ENCODE peak calls at places on chromosomes 5 and 9, in four cellular contexts. One of them, this sample, is unnamed.

GRCh38 chr5:82662340-82662739 is 384.2 kb upstream of the RPS23 start:
- DNase-seq in fibroblast of villous mesenchyme: peak
- DNase-seq in ovary: no peak
- DNase-seq in prostate gland: no peak
- DNase-seq in this sample: no peak

GRCh38 chr9:83034587-83034986 is 28.4 kb downstream of the RASEF start:
- DNase-seq in fibroblast of villous mesenchyme: peak
- DNase-seq in ovary: no peak
- DNase-seq in prostate gland: no peak
- DNase-seq in this sample: no peak

GRCh38 chr9:115263731-115264130 is 145.8 kb upstream of the TNC start:
- DNase-seq in fibroblast of villous mesenchyme: peak
- DNase-seq in ovary: no peak
- DNase-seq in prostate gland: no peak
- DNase-seq in this sample: no peak

GRCh38 chr5:82348749-82349148 is 70.6 kb upstream of the RPS23 start:
- DNase-seq in fibroblast of villous mesenchyme: no peak
- DNase-seq in ovary: no peak
- DNase-seq in prostate gland: no peak
- DNase-seq in this sample: no peak

GRCh38 chr5:86155763-86156162 is 462.0 kb upstream of the COX7C start:
- DNase-seq in fibroblast of villous mesenchyme: no peak
- DNase-seq in ovary: no peak
- DNase-seq in prostate gland: no peak
- DNase-seq in this sample: no peak

GRCh38 chr9:33750307-33750838 is 45.0 kb upstream of the PRSS3 start:
- DNase-seq in fibroblast of villous mesenchyme: no peak
- DNase-seq in ovary: no peak
- DNase-seq in prostate gland: no peak
- DNase-seq in this sample: no peak

GRCh38 chr9:121233906-121234901 is 32.5 kb upstream of the RAB14 start:
- DNase-seq in fibroblast of villous mesenchyme: peak
- DNase-seq in ovary: no peak
- DNase-seq in prostate gland: no peak
- DNase-seq in this sample: no peak

GRCh38 chr9:137482094-137482781 is 23.1 kb upstream of the NSMF start:
- DNase-seq in fibroblast of villous mesenchyme: peak
- DNase-seq in ovary: peak
- DNase-seq in prostate gland: peak
- DNase-seq in this sample: no peak

GRCh38 chr5:73706963-73707362 is 81.0 kb downstream of the ARHGEF28 start:
- DNase-seq in fibroblast of villous mesenchyme: no peak
- DNase-seq in ovary: no peak
- DNase-seq in prostate gland: no peak
- DNase-seq in this sample: no peak

GRCh38 chr9:127942152-127943010 is 4.7 kb upstream of the DPM2 start:
- DNase-seq in fibroblast of villous mesenchyme: peak
- DNase-seq in ovary: peak
- DNase-seq in prostate gland: peak
- DNase-seq in this sample: peak

GRCh38 chr9:127300886-127301447 is 36.4 kb downstream of the GARNL3 start:
- DNase-seq in fibroblast of villous mesenchyme: no peak
- DNase-seq in ovary: no peak
- DNase-seq in prostate gland: no peak
- DNase-seq in this sample: no peak

GRCh38 chr9:127021664-127022337 is 100.6 kb downstream of the ANGPTL2 start:
- DNase-seq in fibroblast of villous mesenchyme: peak
- DNase-seq in ovary: peak
- DNase-seq in prostate gland: peak
- DNase-seq in this sample: no peak

GRCh38 chr5:181261320-181262085 is 560 bp upstream of the TRIM52 start:
- DNase-seq in fibroblast of villous mesenchyme: peak
- DNase-seq in ovary: peak
- DNase-seq in prostate gland: peak
- DNase-seq in this sample: peak

GRCh38 chr9:109705515-109705914 is 74.5 kb upstream of the PALM2AKAP2 start:
- DNase-seq in fibroblast of villous mesenchyme: peak
- DNase-seq in ovary: no peak
- DNase-seq in prostate gland: no peak
- DNase-seq in this sample: no peak

GRCh38 chr5:11075010-11075860 is 314.2 kb upstream of the DAP start:
- DNase-seq in fibroblast of villous mesenchyme: no peak
- DNase-seq in ovary: no peak
- DNase-seq in prostate gland: no peak
- DNase-seq in this sample: no peak

GRCh38 chr9:93286252-93287188 is 102.6 kb downstream of the WNK2 start:
- DNase-seq in fibroblast of villous mesenchyme: no peak
- DNase-seq in ovary: no peak
- DNase-seq in prostate gland: no peak
- DNase-seq in this sample: no peak

GRCh38 chr5:115978779-115979178 is 16.5 kb downstream of the LVRN start:
- DNase-seq in fibroblast of villous mesenchyme: no peak
- DNase-seq in ovary: no peak
- DNase-seq in prostate gland: no peak
- DNase-seq in this sample: no peak

GRCh38 chr9:36993933-36994764 is 39.9 kb downstream of the PAX5 start:
- DNase-seq in fibroblast of villous mesenchyme: no peak
- DNase-seq in ovary: no peak
- DNase-seq in prostate gland: no peak
- DNase-seq in this sample: no peak

GRCh38 chr5:39253211-39253610 is 33.8 kb upstream of the FYB1 start:
- DNase-seq in fibroblast of villous mesenchyme: peak
- DNase-seq in ovary: no peak
- DNase-seq in prostate gland: no peak
- DNase-seq in this sample: no peak

GRCh38 chr5:93307557-93307956 is 273.5 kb downstream of the NR2F1-AS1 start:
- DNase-seq in fibroblast of villous mesenchyme: peak
- DNase-seq in ovary: no peak
- DNase-seq in prostate gland: no peak
- DNase-seq in this sample: no peak

GRCh38 chr9:109213300-109214121 is 46.5 kb upstream of the FRRS1L start:
- DNase-seq in fibroblast of villous mesenchyme: no peak
- DNase-seq in ovary: peak
- DNase-seq in prostate gland: peak
- DNase-seq in this sample: no peak

GRCh38 chr5:172901012-172901780 is 58.0 kb upstream of the RPL26L1 start:
- DNase-seq in fibroblast of villous mesenchyme: peak
- DNase-seq in ovary: peak
- DNase-seq in prostate gland: no peak
- DNase-seq in this sample: no peak

GRCh38 chr5:163185315-163185714 is 252.1 kb upstream of the CCNG1 start:
- DNase-seq in fibroblast of villous mesenchyme: no peak
- DNase-seq in ovary: no peak
- DNase-seq in prostate gland: no peak
- DNase-seq in this sample: no peak

GRCh38 chr9:18730241-18730640 is 256.3 kb downstream of the ADAMTSL1 start:
- DNase-seq in fibroblast of villous mesenchyme: no peak
- DNase-seq in ovary: no peak
- DNase-seq in prostate gland: no peak
- DNase-seq in this sample: no peak

GRCh38 chr9:104494808-104495207 is 9.3 kb upstream of the OR13F1 start:
- DNase-seq in fibroblast of villous mesenchyme: no peak
- DNase-seq in ovary: no peak
- DNase-seq in prostate gland: no peak
- DNase-seq in this sample: no peak

DNA sequence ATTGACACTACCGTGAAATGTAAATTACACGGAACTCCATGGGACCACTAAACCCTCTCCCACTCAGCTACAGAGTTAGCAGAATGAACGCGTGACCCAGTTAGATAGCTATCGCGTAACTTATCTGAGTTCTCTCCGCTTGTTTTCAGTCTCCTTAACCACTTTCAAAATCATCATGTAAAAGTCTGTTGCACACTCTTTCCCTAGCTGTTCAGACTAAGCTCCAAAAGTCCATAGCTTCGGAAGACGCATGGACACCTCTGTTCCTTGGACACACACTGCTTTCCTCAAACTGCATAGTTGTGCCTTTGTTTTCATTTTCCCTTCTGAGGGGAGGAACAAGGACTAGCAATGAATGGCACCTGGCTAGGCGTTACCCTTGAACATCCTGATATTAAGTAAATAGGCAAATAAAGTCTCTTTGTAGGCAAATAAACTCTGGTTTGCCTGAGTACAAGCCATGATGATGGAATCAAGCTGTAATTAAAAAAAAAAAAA is 83.3 kb downstream of the DAPK1 start:
- DNase-seq in fibroblast of villous mesenchyme: no peak
- DNase-seq in ovary: no peak
- DNase-seq in prostate gland: peak
- DNase-seq in this sample: no peak
- H3K4me3 ChIP-seq in fibroblast of villous mesenchyme: no peak
- H3K4me3 ChIP-seq in ovary: no peak
- H3K4me3 ChIP-seq in prostate gland: no peak
- H3K4me3 ChIP-seq in this sample: no peak

GRCh38 chr5:61731267-61731945 is 399.3 kb downstream of the ZSWIM6 start:
- DNase-seq in fibroblast of villous mesenchyme: no peak
- DNase-seq in ovary: no peak
- DNase-seq in prostate gland: no peak
- DNase-seq in this sample: no peak
- H3K4me3 ChIP-seq in fibroblast of villous mesenchyme: no peak
- H3K4me3 ChIP-seq in ovary: no peak
- H3K4me3 ChIP-seq in prostate gland: no peak
- H3K4me3 ChIP-seq in this sample: no peak

GRCh38 chr9:113568481-113569321 is 105.2 kb downstream of the RGS3 start:
- DNase-seq in fibroblast of villous mesenchyme: peak
- DNase-seq in ovary: no peak
- DNase-seq in prostate gland: no peak
- DNase-seq in this sample: no peak
- H3K4me3 ChIP-seq in fibroblast of villous mesenchyme: no peak
- H3K4me3 ChIP-seq in ovary: no peak
- H3K4me3 ChIP-seq in prostate gland: no peak
- H3K4me3 ChIP-seq in this sample: no peak

GRCh38 chr5:33445808-33446207 is 5.0 kb downstream of the TARS1 start:
- DNase-seq in fibroblast of villous mesenchyme: peak
- DNase-seq in ovary: no peak
- DNase-seq in prostate gland: no peak
- DNase-seq in this sample: no peak
- H3K4me3 ChIP-seq in fibroblast of villous mesenchyme: no peak
- H3K4me3 ChIP-seq in ovary: no peak
- H3K4me3 ChIP-seq in prostate gland: no peak
- H3K4me3 ChIP-seq in this sample: no peak

DNA sequence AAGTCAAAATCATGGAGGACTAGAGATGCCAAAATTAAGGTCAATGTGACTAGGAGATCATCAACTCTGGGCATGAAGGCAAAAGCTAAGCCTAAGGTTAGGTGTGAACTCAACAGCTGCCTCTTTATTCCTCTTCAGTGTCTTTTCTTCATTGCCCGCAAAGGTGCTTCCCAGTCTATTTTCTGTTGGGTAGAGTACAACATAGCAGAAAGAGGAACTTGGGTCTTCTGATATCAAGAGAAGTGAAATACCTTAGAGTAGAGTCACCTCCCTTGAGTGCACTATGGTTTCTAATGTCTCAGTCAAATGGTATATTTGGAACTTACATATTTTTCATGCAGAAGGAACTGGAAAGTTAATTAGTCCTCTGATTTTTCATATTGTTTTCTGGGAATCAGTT is 122.5 kb upstream of the GRIN3A start:
- DNase-seq in fibroblast of villous mesenchyme: no peak
- DNase-seq in ovary: no peak
- DNase-seq in prostate gland: no peak
- DNase-seq in this sample: no peak
- H3K4me3 ChIP-seq in fibroblast of villous mesenchyme: no peak
- H3K4me3 ChIP-seq in ovary: no peak
- H3K4me3 ChIP-seq in prostate gland: no peak
- H3K4me3 ChIP-seq in this sample: no peak

DNA sequence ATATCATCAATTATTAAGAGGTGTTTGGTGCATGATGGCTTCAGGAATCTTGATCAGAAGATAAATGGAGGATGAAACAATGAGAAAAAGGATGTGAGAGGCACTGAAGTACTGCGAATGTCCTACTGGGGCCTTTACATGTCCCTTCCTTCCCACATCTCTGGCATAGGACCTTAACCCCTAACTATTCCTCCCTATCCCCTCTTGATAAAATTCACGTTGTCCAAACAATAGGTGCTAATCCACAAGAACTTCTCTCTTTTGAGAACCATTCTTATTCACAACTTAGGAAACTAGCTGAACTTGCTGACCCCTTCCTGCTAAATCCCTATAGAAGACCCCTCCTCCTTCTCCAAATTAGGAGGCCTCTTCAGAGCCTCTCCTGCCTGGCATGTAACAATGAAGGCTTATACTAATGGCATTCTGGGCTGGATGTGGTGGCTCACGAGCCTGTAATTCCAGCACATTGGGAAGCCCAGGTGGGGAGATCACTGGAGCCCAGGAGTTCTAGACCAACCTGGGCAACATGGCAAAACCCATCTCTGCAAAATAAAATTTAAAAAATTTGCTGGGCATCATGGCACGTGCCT is 276.5 kb upstream of the SMARCA2 start:
- DNase-seq in fibroblast of villous mesenchyme: no peak
- DNase-seq in ovary: no peak
- DNase-seq in prostate gland: no peak
- DNase-seq in this sample: no peak
- H3K4me3 ChIP-seq in fibroblast of villous mesenchyme: no peak
- H3K4me3 ChIP-seq in ovary: no peak
- H3K4me3 ChIP-seq in prostate gland: no peak
- H3K4me3 ChIP-seq in this sample: no peak

GRCh38 chr9:124489974-124490373 is 17.2 kb downstream of the NR5A1 start:
- DNase-seq in fibroblast of villous mesenchyme: no peak
- DNase-seq in ovary: no peak
- DNase-seq in prostate gland: no peak
- DNase-seq in this sample: no peak
- H3K4me3 ChIP-seq in fibroblast of villous mesenchyme: no peak
- H3K4me3 ChIP-seq in ovary: no peak
- H3K4me3 ChIP-seq in prostate gland: no peak
- H3K4me3 ChIP-seq in this sample: no peak

GRCh38 chr9:130689937-130690700 is 3.5 kb upstream of the EXOSC2 start:
- DNase-seq in fibroblast of villous mesenchyme: peak
- DNase-seq in ovary: peak
- DNase-seq in prostate gland: peak
- DNase-seq in this sample: no peak
- H3K4me3 ChIP-seq in fibroblast of villous mesenchyme: peak
- H3K4me3 ChIP-seq in ovary: peak
- H3K4me3 ChIP-seq in prostate gland: peak
- H3K4me3 ChIP-seq in this sample: no peak

This sample was measured in CD4-positive, alpha-beta memory T cell.